ENCODE peak calls at places on chromosomes 7 and 10, in seven cellular contexts. A is DND-41, P is GM06990, B is right cardiac atrium, M is GM23338, U is transverse colon, E is PC-9. N is an unnamed sample.

GRCh38 chr10:122567056-122567660 is 6.6 kb downstream of the DMBT1 start:
- DNase-seq in A (peak), P (no peak), B (no peak), M (peak), U (peak), E (no peak), N (no peak)

GRCh38 chr10:110774069-110775021 is 97.4 kb upstream of the PDCD4 start:
- DNase-seq in A (no peak), P (peak), B (no peak), M (no peak), U (no peak), E (peak), N (peak)

GRCh38 chr7:5636914-5637313 is 144.5 kb downstream of the RNF216 start:
- DNase-seq in A (no peak), P (no peak), B (peak), M (no peak), U (peak), E (peak), N (no peak)

GRCh38 chr7:47379629-47380324 is 202.1 kb downstream of the TNS3 start:
- DNase-seq in A (no peak), P (no peak), B (peak), M (peak), U (peak), E (no peak), N (no peak)

GRCh38 chr10:78727728-78728127 is 341.0 kb upstream of the ZMIZ1 start:
- DNase-seq in A (no peak), P (no peak), B (peak), M (no peak), U (no peak), E (no peak), N (no peak)

GRCh38 chr7:19122018-19122588 is 4.7 kb upstream of the TWIST1 start:
- DNase-seq in A (no peak), P (no peak), B (no peak), M (peak), U (no peak), E (no peak), N (no peak)

GRCh38 chr10:33115720-33116119 is 157.7 kb upstream of the ITGB1 start:
- DNase-seq in A (no peak), P (no peak), B (no peak), M (no peak), U (no peak), E (peak), N (no peak)

GRCh38 chr7:111089822-111090426 is 1.0 kb upstream of the LRRN3 start:
- DNase-seq in A (no peak), P (no peak), B (no peak), M (peak), U (no peak), E (no peak), N (peak)

GRCh38 chr7:31748084-31748483 is 61.1 kb downstream of the PPP1R17 start:
- DNase-seq in A (no peak), P (no peak), B (no peak), M (no peak), U (no peak), E (no peak), N (no peak)

GRCh38 chr10:106672517-106673175 is 491.9 kb downstream of the SORCS1 start:
- DNase-seq in A (no peak), P (no peak), B (no peak), M (no peak), U (no peak), E (no peak), N (no peak)

GRCh38 chr10:79475877-79476276 is 30.5 kb upstream of the ZCCHC24 start:
- DNase-seq in A (no peak), P (no peak), B (no peak), M (no peak), U (no peak), E (no peak), N (no peak)

GRCh38 chr7:149257146-149257545 is 4.8 kb upstream of the ZNF783 start:
- DNase-seq in A (no peak), P (no peak), B (no peak), M (no peak), U (no peak), E (peak), N (no peak)

GRCh38 chr7:127995866-127996215 is 35.4 kb downstream of the LRRC4 start:
- DNase-seq in A (no peak), P (no peak), B (peak), M (no peak), U (no peak), E (no peak), N (no peak)

GRCh38 chr10:48493083-48493871 is 111.6 kb downstream of the ARHGAP22 start:
- DNase-seq in A (no peak), P (no peak), B (no peak), M (no peak), U (no peak), E (no peak), N (no peak)

GRCh38 chr10:14659626-14660196 is 115.0 kb downstream of the FAM107B start:
- DNase-seq in A (no peak), P (peak), B (peak), M (no peak), U (peak), E (no peak), N (peak)

GRCh38 chr10:104589871-104590270 is 51.2 kb upstream of the SORCS3 start:
- DNase-seq in A (no peak), P (no peak), B (no peak), M (no peak), U (no peak), E (no peak), N (no peak)

GRCh38 chr10:126969310-126969709 is 64.1 kb downstream of the DOCK1 start:
- DNase-seq in A (no peak), P (no peak), B (no peak), M (peak), U (peak), E (no peak), N (no peak)

GRCh38 chr7:107622429-107622828 is 38.2 kb upstream of the SLC26A4 start:
- DNase-seq in A (no peak), P (no peak), B (no peak), M (no peak), U (no peak), E (peak), N (peak)

GRCh38 chr10:46323176-46323575 is 36.4 kb downstream of the ANTXRL start:
- DNase-seq in A (no peak), P (no peak), B (no peak), M (no peak), U (no peak), E (no peak), N (no peak)

GRCh38 chr10:78588194-78588811 is 480.5 kb upstream of the ZMIZ1 start:
- DNase-seq in A (no peak), P (no peak), B (peak), M (no peak), U (peak), E (no peak), N (no peak)

GRCh38 chr7:55339033-55339995 is 25.8 kb upstream of the LANCL2 start:
- DNase-seq in A (no peak), P (no peak), B (no peak), M (no peak), U (no peak), E (no peak), N (no peak)

GRCh38 chr7:126799541-126799940 is 453.2 kb downstream of the GRM8 start:
- DNase-seq in A (no peak), P (no peak), B (no peak), M (no peak), U (no peak), E (no peak), N (no peak)

GRCh38 chr7:28986028-28986427 is 27.9 kb upstream of the TRIL start:
- DNase-seq in A (no peak), P (no peak), B (no peak), M (no peak), U (no peak), E (no peak), N (no peak)

GRCh38 chr10:31936086-31936485 is 7.5 kb upstream of the ARHGAP12 start:
- DNase-seq in A (no peak), P (no peak), B (no peak), M (no peak), U (no peak), E (no peak), N (no peak)
- H3K4me3 ChIP-seq in A (no peak), P (no peak), B (no peak), M (no peak), U (no peak), E (no peak), N (no peak)

GRCh38 chr10:64036306-64036930 is 515.2 kb downstream of the REEP3 start:
- DNase-seq in A (no peak), P (no peak), B (no peak), M (peak), U (no peak), E (no peak), N (no peak)

GRCh38 chr10:64041185-64041988 is 520.2 kb downstream of the REEP3 start:
- DNase-seq in A (peak), P (peak), B (peak), M (peak), U (peak), E (peak), N (peak)

GRCh38 chr10:64038097-64038496 is 516.9 kb downstream of the REEP3 start:
- DNase-seq in A (no peak), P (no peak), B (no peak), M (no peak), U (no peak), E (no peak), N (no peak)

GRCh38 chr10:64036996-64037666 is 515.9 kb downstream of the REEP3 start:
- DNase-seq in A (no peak), P (no peak), B (no peak), M (no peak), U (peak), E (no peak), N (no peak)

DNA sequence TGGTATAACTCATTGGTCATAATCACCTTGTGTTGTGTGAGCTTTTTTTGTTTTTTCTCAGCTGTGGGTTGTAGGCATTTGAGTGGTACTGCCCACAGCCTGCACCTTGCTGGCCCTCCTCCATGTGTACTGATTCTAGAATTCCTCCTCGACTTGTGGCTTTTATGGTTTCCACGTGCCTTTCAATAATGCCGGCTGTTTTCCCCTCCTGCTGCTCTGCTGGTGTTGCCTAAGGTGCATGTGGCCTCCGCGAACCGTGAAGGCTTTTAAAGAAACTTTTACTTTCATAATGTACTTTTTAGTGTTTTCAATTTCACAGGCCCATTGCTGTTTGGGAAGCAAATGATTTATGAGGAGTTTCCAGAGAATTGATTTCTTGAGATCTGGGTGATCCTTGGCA is 518.0 kb downstream of the REEP3 start:
- DNase-seq in A (no peak), P (no peak), B (no peak), M (no peak), U (no peak), E (no peak), N (no peak)
- H3K4me3 ChIP-seq in A (no peak), P (no peak), B (no peak), M (no peak), U (no peak), E (no peak), N (no peak)

GRCh38 chr7:41942468-41943097 is 239.7 kb upstream of the INHBA start:
- DNase-seq in A (no peak), P (no peak), B (no peak), M (peak), U (peak), E (no peak), N (no peak)
- H3K4me3 ChIP-seq in A (no peak), P (no peak), B (no peak), M (peak), U (peak), E (no peak), N (no peak)

GRCh38 chr10:17047908-17048307 is 81.7 kb downstream of the CUBN start:
- DNase-seq in A (no peak), P (no peak), B (no peak), M (no peak), U (no peak), E (no peak), N (no peak)
- H3K4me3 ChIP-seq in A (no peak), P (no peak), B (no peak), M (no peak), U (no peak), E (no peak), N (no peak)

GRCh38 chr10:69321865-69322264 is 43.6 kb downstream of the HK1 start:
- DNase-seq in A (no peak), P (no peak), B (no peak), M (no peak), U (no peak), E (no peak), N (no peak)

GRCh38 chr10:69320521-69320920 is 42.2 kb downstream of the HK1 start:
- DNase-seq in A (no peak), P (no peak), B (no peak), M (no peak), U (no peak), E (no peak), N (no peak)

GRCh38 chr10:69319911-69320316 is 41.6 kb downstream of the HK1 start:
- DNase-seq in A (peak), P (no peak), B (no peak), M (no peak), U (no peak), E (no peak), N (peak)

GRCh38 chr10:69318997-69319727 is 40.9 kb downstream of the HK1 start:
- DNase-seq in A (peak), P (peak), B (peak), M (no peak), U (peak), E (peak), N (peak)

DNA sequence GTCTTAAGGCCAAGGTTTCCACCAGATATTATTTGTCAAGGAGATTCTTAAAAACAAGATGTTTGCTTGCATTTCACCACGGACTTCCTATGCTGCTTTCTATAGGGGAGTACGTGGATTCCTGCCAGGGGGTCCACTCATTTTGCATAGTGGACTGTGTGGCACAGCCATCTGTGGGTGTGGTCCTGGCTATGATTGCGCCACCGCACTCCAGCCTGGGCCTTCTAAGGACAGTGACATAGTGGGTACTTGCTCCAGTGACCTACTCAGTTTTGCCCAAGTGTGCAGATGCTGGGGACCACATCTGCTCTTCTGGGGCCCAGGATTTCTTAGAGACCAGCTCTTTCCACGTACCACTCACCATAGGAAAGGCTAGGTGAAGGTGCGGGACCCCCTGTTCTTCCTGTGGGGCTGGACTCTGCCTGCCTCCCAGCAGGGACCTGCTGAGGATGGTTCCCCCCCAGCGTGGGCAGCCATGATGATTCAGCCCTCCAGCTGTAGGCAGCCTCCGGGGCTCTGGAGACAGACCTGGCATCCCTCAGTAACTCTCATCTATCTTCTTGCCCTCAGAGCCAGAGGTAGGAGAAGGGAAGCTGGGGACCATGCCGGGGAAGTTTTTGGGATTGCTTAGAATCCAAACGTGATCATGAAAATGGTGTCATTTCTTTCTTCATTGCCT is 42.9 kb downstream of the HK1 start:
- DNase-seq in A (no peak), P (no peak), B (peak), M (no peak), U (no peak), E (no peak), N (no peak)
- H3K4me3 ChIP-seq in A (no peak), P (no peak), B (no peak), M (peak), U (no peak), E (no peak), N (no peak)

GRCh38 chr10:71865561-71866041 is 14.6 kb upstream of the PSAP start:
- DNase-seq in A (peak), P (no peak), B (no peak), M (no peak), U (no peak), E (no peak), N (no peak)
- H3K4me3 ChIP-seq in A (no peak), P (no peak), B (no peak), M (no peak), U (no peak), E (no peak), N (no peak)